ENCODE peak calls at places on chromosomes 11 and 22, in six cellular contexts. N, W, V, J, H and R are unnamed samples.

GRCh38 chr22:21762712-21763581 is 27.4 kb upstream of the YPEL1 start:
- DNase-seq in H (no peak), W (no peak), J (peak), V (no peak), N (peak), R (no peak)

GRCh38 chr11:86473991-86474833 is 99.5 kb downstream of the CCDC81 start:
- DNase-seq in W (no peak), H (no peak), N (no peak), V (peak), J (no peak), R (peak)

GRCh38 chr11:77151804-77152513 is 23.9 kb downstream of the MYO7A start:
- DNase-seq in N (peak), J (no peak), W (no peak), H (no peak), V (no peak), R (peak)

GRCh38 chr11:114172871-114173444 is 113.4 kb downstream of the ZBTB16 start:
- DNase-seq in H (no peak), W (no peak), J (no peak), N (no peak), V (peak), R (no peak)

GRCh38 chr11:86303257-86303656 is 1.2 kb downstream of the HIKESHI start:
- DNase-seq in N (no peak), W (no peak), V (no peak), H (no peak), J (no peak), R (no peak)

GRCh38 chr11:11931461-11932055 is 76.9 kb downstream of the DKK3 start:
- DNase-seq in W (no peak), N (peak), J (no peak), H (no peak), V (no peak), R (peak)

GRCh38 chr11:27150098-27150497 is 109.5 kb downstream of the BBOX1 start:
- DNase-seq in J (no peak), N (no peak), H (no peak), W (no peak), V (no peak), R (no peak)

GRCh38 chr22:17171016-17171312 is 11.9 kb upstream of the HDHD5 start:
- DNase-seq in J (no peak), W (no peak), V (no peak), N (no peak), H (no peak), R (no peak)

GRCh38 chr11:3808846-3809623 is 675 bp downstream of the PGAP2 start:
- DNase-seq in J (no peak), W (no peak), H (peak), V (no peak), N (peak), R (peak)